ENCODE peak calls at places on chromosomes 5 and 9, in four cellular contexts. One of them, this sample, is unnamed.

GRCh38 chr5:111117149-111117548 is 25.0 kb downstream of the WDR36 start:
- DNase-seq in GM12878: no peak
- DNase-seq in H1: no peak
- DNase-seq in K562: no peak
- DNase-seq in this sample: no peak

GRCh38 chr5:73823508-73823925 is 197.5 kb downstream of the ARHGEF28 start:
- DNase-seq in H1: no peak
- DNase-seq in K562: no peak
- DNase-seq in GM12878: no peak
- DNase-seq in this sample: peak

GRCh38 chr9:136762221-136762691 is 2.1 kb downstream of the LCN15 start:
- DNase-seq in GM12878: no peak
- DNase-seq in K562: no peak
- DNase-seq in H1: no peak
- DNase-seq in this sample: no peak

GRCh38 chr9:94826644-94827410 is 100.3 kb downstream of the AOPEP start:
- DNase-seq in GM12878: no peak
- DNase-seq in K562: no peak
- DNase-seq in H1: no peak
- DNase-seq in this sample: peak

GRCh38 chr5:92581249-92581648 is 999.8 kb downstream of the NR2F1-AS1 start:
- DNase-seq in GM12878: no peak
- DNase-seq in H1: no peak
- DNase-seq in K562: no peak
- DNase-seq in this sample: no peak

GRCh38 chr5:140025736-140026135 is 17.4 kb downstream of the NRG2 start:
- DNase-seq in H1: no peak
- DNase-seq in K562: no peak
- DNase-seq in GM12878: no peak
- DNase-seq in this sample: no peak

GRCh38 chr5:133063965-133064364 is 12.2 kb downstream of the HSPA4 start:
- DNase-seq in K562: no peak
- DNase-seq in GM12878: no peak
- DNase-seq in H1: no peak
- DNase-seq in this sample: no peak

GRCh38 chr5:172284275-172284971 is 859 bp upstream of the UBTD2 start:
- DNase-seq in H1: no peak
- DNase-seq in K562: peak
- DNase-seq in GM12878: no peak
- DNase-seq in this sample: no peak

GRCh38 chr5:149860801-149861322 is 83.7 kb downstream of the PDE6A start:
- DNase-seq in GM12878: peak
- DNase-seq in H1: peak
- DNase-seq in K562: no peak
- DNase-seq in this sample: no peak

GRCh38 chr5:79191457-79191856 is 44.5 kb upstream of the JMY start:
- DNase-seq in K562: no peak
- DNase-seq in H1: peak
- DNase-seq in GM12878: no peak
- DNase-seq in this sample: no peak

GRCh38 chr9:90449213-90449925 is 193.3 kb downstream of the DIRAS2 start:
- DNase-seq in K562: no peak
- DNase-seq in GM12878: no peak
- DNase-seq in H1: no peak
- DNase-seq in this sample: no peak

GRCh38 chr5:82387819-82388166 is 109.6 kb upstream of the RPS23 start:
- DNase-seq in K562: no peak
- DNase-seq in GM12878: no peak
- DNase-seq in H1: no peak
- DNase-seq in this sample: no peak

GRCh38 chr9:7320139-7320538 is 479.4 kb downstream of the DMAC1 start:
- DNase-seq in H1: peak
- DNase-seq in GM12878: no peak
- DNase-seq in K562: no peak
- DNase-seq in this sample: no peak

GRCh38 chr9:37994639-37995347 is 74.2 kb downstream of the SHB start:
- DNase-seq in H1: no peak
- DNase-seq in GM12878: peak
- DNase-seq in K562: no peak
- DNase-seq in this sample: no peak

GRCh38 chr5:133285583-133286021 is 233.8 kb downstream of the HSPA4 start:
- DNase-seq in K562: no peak
- DNase-seq in GM12878: no peak
- DNase-seq in H1: no peak
- DNase-seq in this sample: no peak

GRCh38 chr9:129888085-129888808 is 53.0 kb downstream of the USP20 start:
- DNase-seq in K562: peak
- DNase-seq in H1: no peak
- DNase-seq in GM12878: peak
- DNase-seq in this sample: no peak

GRCh38 chr9:97751510-97751909 is 54.4 kb upstream of the XPA start:
- DNase-seq in K562: no peak
- DNase-seq in GM12878: no peak
- DNase-seq in H1: no peak
- DNase-seq in this sample: peak

GRCh38 chr5:93477791-93478190 is 103.2 kb downstream of the NR2F1-AS1 start:
- DNase-seq in GM12878: no peak
- DNase-seq in H1: no peak
- DNase-seq in K562: no peak
- DNase-seq in this sample: no peak

GRCh38 chr5:133952729-133953567 is 15.5 kb downstream of the C5orf15 start:
- DNase-seq in H1: no peak
- DNase-seq in GM12878: no peak
- DNase-seq in K562: no peak
- DNase-seq in this sample: no peak

GRCh38 chr5:101535626-101536025 is 632.5 kb upstream of the ST8SIA4 start:
- DNase-seq in GM12878: no peak
- DNase-seq in K562: no peak
- DNase-seq in H1: no peak
- DNase-seq in this sample: no peak

DNA sequence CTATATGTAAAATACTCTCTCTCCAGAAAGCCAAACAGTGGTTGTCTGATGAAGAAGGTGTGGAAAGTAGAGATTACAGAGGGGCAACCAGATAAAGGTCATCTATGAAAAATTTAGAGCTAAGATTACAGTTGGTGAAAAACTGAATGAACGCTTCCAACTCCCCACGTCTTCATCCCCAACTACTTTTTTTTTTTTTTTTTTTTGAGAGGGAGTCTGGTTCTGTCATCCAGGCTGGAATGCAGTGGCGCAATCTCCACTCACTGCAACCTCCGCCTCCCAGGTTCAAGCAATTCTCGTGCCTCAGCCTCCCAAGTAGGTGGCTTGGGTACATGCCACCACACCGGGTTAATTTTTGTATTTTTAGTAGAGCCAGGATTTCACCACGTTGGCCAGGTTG is 64.3 kb downstream of the RAPGEF6 start:
- DNase-seq in H1: no peak
- DNase-seq in K562: no peak
- DNase-seq in GM12878: no peak
- DNase-seq in this sample: no peak
- TF ChIP-seq CBX5 in H1: no peak
- TF ChIP-seq CBX5 in K562: no peak
- TF ChIP-seq CBX5 in GM12878: no peak
- TF ChIP-seq CBX5 in this sample: no peak

GRCh38 chr5:178859625-178860521 is at the start of gene ZNF354B:
- DNase-seq in K562: peak
- DNase-seq in H1: peak
- DNase-seq in GM12878: peak
- DNase-seq in this sample: peak
- TF ChIP-seq CBX5 in K562: no peak
- TF ChIP-seq CBX5 in H1: no peak
- TF ChIP-seq CBX5 in GM12878: peak
- TF ChIP-seq CBX5 in this sample: peak

GRCh38 chr5:75005561-75005960 is 46.8 kb downstream of the GCNT4 start:
- DNase-seq in K562: no peak
- DNase-seq in GM12878: no peak
- DNase-seq in H1: no peak
- DNase-seq in this sample: no peak

GRCh38 chr5:75009559-75010230 is 42.7 kb downstream of the GCNT4 start:
- DNase-seq in K562: no peak
- DNase-seq in GM12878: no peak
- DNase-seq in H1: no peak
- DNase-seq in this sample: no peak

GRCh38 chr5:75007537-75007847 is 44.9 kb downstream of the GCNT4 start:
- DNase-seq in H1: no peak
- DNase-seq in GM12878: no peak
- DNase-seq in K562: no peak
- DNase-seq in this sample: no peak

GRCh38 chr5:75010838-75011237 is 41.5 kb downstream of the GCNT4 start:
- DNase-seq in K562: no peak
- DNase-seq in GM12878: no peak
- DNase-seq in H1: no peak
- DNase-seq in this sample: peak

DNA sequence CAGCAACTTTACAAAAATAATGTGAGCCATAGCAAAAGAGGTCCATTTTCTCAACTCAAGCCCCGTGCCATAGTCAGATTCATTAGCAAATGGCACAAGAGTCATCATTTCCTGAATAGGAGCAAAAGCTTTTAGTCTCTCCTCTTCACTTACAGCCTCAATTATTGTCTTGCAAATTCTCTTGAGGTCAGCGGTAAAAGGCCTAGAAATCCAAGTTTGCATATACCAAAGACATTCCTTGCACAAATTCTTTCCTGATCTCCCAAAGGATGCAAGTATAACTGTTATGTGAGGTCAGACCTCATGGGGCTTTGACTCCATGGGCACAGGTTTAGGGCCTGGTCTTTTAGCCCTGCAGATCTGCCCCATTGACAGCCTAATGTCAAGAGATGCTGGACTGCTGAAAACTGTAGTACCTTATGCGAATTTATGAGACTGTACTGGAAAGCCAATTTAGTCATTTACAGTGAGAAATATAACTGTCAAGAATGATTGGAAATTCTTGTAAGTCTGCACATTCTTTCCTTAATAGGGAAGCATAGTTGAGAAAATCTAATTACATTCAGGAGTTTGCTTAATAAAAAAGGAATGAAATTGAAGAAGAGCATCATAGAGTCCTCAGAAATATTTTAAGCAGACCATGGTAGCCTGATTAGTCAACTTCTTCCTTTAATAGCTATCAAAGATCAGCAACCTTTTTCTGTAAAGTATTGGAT is 45.4 kb downstream of the GCNT4 start:
- DNase-seq in GM12878: no peak
- DNase-seq in K562: no peak
- DNase-seq in H1: no peak
- DNase-seq in this sample: no peak
- TF ChIP-seq CBX5 in GM12878: no peak
- TF ChIP-seq CBX5 in K562: no peak
- TF ChIP-seq CBX5 in H1: no peak
- TF ChIP-seq CBX5 in this sample: no peak

DNA sequence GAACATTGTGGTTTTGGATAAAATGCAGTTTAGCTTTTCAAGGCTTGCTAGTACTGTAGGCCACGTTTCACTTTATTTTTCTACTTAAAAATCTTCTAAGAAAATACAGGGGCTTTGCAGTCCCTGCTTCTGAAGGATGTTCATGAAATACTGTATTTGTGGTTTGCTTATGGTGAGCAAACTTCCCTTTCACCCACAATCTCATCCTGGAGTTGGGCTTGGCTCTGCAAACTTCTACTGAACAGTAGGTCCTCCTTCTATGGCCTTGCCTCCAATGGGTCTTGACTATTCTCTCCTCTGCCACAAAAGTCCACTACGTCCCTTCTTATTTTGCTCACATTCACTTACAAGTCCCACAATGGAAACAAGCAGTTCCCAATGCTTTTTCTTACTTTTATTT is 502.7 kb upstream of the KLF4 start:
- DNase-seq in H1: no peak
- DNase-seq in GM12878: no peak
- DNase-seq in K562: no peak
- DNase-seq in this sample: no peak
- TF ChIP-seq CBX5 in H1: no peak
- TF ChIP-seq CBX5 in GM12878: no peak
- TF ChIP-seq CBX5 in K562: no peak
- TF ChIP-seq CBX5 in this sample: no peak

DNA sequence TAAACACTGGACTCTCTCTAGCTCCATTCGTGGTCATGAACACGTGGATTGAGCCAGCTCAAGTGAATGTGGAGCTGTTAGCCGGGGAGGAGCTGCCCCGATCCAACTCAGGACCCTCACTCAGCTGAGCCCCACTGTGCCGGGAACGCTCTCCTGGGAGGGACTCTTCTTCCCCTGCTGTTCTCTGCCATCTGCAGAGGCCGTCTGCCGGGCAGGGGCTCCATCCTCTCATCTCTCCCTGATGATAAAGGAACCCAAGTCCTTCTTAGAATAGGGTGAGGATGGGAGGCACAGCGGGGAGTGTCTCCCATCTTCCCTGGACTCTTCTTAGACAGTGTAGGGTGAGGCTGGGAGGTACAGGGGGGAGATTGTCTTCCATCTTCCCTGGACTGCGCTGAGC is 120.5 kb upstream of the IRX4 start:
- DNase-seq in K562: no peak
- DNase-seq in GM12878: no peak
- DNase-seq in H1: no peak
- DNase-seq in this sample: no peak
- TF ChIP-seq CBX5 in K562: no peak
- TF ChIP-seq CBX5 in GM12878: no peak
- TF ChIP-seq CBX5 in H1: no peak
- TF ChIP-seq CBX5 in this sample: no peak